ENCODE peak calls at places on chromosomes 2 and 18, in four cellular contexts. One of them, this sample, is unnamed.

GRCh38 chr2:192123847-192124246 is 70.9 kb downstream of the TMEFF2 start:
- DNase-seq in left ventricle myocardium inferior: no peak
- DNase-seq in thyroid gland: peak; percentile 67
- DNase-seq in astrocyte: peak; percentile 46
- DNase-seq in this sample: no peak

GRCh38 chr2:235333076-235333475 is 160.8 kb upstream of the AGAP1 start:
- DNase-seq in astrocyte: no peak
- DNase-seq in left ventricle myocardium inferior: no peak
- DNase-seq in thyroid gland: no peak
- DNase-seq in this sample: no peak

GRCh38 chr2:71566271-71566858 is 113.0 kb downstream of the DYSF start:
- DNase-seq in thyroid gland: peak; percentile 42
- DNase-seq in astrocyte: peak; percentile 53
- DNase-seq in left ventricle myocardium inferior: no peak
- DNase-seq in this sample: no peak

GRCh38 chr2:106316937-106317336 is 122.8 kb upstream of the UXS1 start:
- DNase-seq in thyroid gland: peak; percentile 12
- DNase-seq in astrocyte: no peak
- DNase-seq in left ventricle myocardium inferior: no peak
- DNase-seq in this sample: no peak

GRCh38 chr2:120388222-120389035 is 42.5 kb downstream of the INHBB start:
- DNase-seq in thyroid gland: no peak
- DNase-seq in astrocyte: no peak
- DNase-seq in left ventricle myocardium inferior: no peak
- DNase-seq in this sample: no peak

GRCh38 chr18:78934551-78935225 is 44.9 kb upstream of the SALL3 start:
- DNase-seq in thyroid gland: no peak
- DNase-seq in left ventricle myocardium inferior: no peak
- DNase-seq in astrocyte: no peak
- DNase-seq in this sample: no peak

GRCh38 chr2:189287982-189288494 is 108.5 kb upstream of the COL5A2 start:
- DNase-seq in thyroid gland: no peak
- DNase-seq in left ventricle myocardium inferior: no peak
- DNase-seq in astrocyte: peak; percentile 83
- DNase-seq in this sample: peak; percentile 98

GRCh38 chr18:77059294-77059916 is 73.2 kb downstream of the MBP start:
- DNase-seq in astrocyte: no peak
- DNase-seq in thyroid gland: peak; percentile 42
- DNase-seq in left ventricle myocardium inferior: no peak
- DNase-seq in this sample: peak; percentile 58

GRCh38 chr18:56542488-56542887 is 95.9 kb downstream of the TXNL1 start:
- DNase-seq in thyroid gland: peak; percentile 9
- DNase-seq in left ventricle myocardium inferior: no peak
- DNase-seq in astrocyte: no peak
- DNase-seq in this sample: no peak

GRCh38 chr2:218991674-218992168 is 1.5 kb downstream of the CRYBA2 start:
- DNase-seq in astrocyte: peak; percentile 16
- DNase-seq in thyroid gland: no peak
- DNase-seq in left ventricle myocardium inferior: no peak
- DNase-seq in this sample: peak; percentile 30

GRCh38 chr2:167212054-167212648 is 323.9 kb downstream of the XIRP2 start:
- DNase-seq in astrocyte: peak; percentile 34
- DNase-seq in left ventricle myocardium inferior: no peak
- DNase-seq in thyroid gland: peak; percentile 3
- DNase-seq in this sample: peak; percentile 59

GRCh38 chr2:30412392-30413321 is 34.4 kb upstream of the LCLAT1 start:
- DNase-seq in left ventricle myocardium inferior: peak; percentile 63
- DNase-seq in astrocyte: no peak
- DNase-seq in thyroid gland: no peak
- DNase-seq in this sample: no peak

GRCh38 chr2:230916218-230916617 is 8.8 kb downstream of the GPR55 start:
- DNase-seq in thyroid gland: no peak
- DNase-seq in astrocyte: no peak
- DNase-seq in left ventricle myocardium inferior: no peak
- DNase-seq in this sample: no peak

GRCh38 chr2:165827219-165827920 is 33.3 kb upstream of the GALNT3 start:
- DNase-seq in astrocyte: no peak
- DNase-seq in thyroid gland: no peak
- DNase-seq in left ventricle myocardium inferior: no peak
- DNase-seq in this sample: no peak

GRCh38 chr2:43010428-43011141 is 215.8 kb downstream of the ZFP36L2 start:
- DNase-seq in thyroid gland: no peak
- DNase-seq in astrocyte: peak; percentile 35
- DNase-seq in left ventricle myocardium inferior: no peak
- DNase-seq in this sample: peak; percentile 92

GRCh38 chr18:59085797-59086196 is 53.9 kb upstream of the SEC11C start:
- DNase-seq in left ventricle myocardium inferior: no peak
- DNase-seq in astrocyte: peak; percentile 72
- DNase-seq in thyroid gland: no peak
- DNase-seq in this sample: peak; percentile 51

GRCh38 chr2:205748660-205749059 is 66.4 kb downstream of the NRP2 start:
- DNase-seq in thyroid gland: no peak
- DNase-seq in astrocyte: peak; percentile 70
- DNase-seq in left ventricle myocardium inferior: no peak
- DNase-seq in this sample: peak; percentile 98

GRCh38 chr2:67075056-67075455 is 322.1 kb upstream of the ETAA1 start:
- DNase-seq in left ventricle myocardium inferior: no peak
- DNase-seq in thyroid gland: no peak
- DNase-seq in astrocyte: no peak
- DNase-seq in this sample: no peak

GRCh38 chr2:34104601-34105000 is 505.5 kb upstream of the FAM98A start:
- DNase-seq in left ventricle myocardium inferior: no peak
- DNase-seq in astrocyte: no peak
- DNase-seq in thyroid gland: no peak
- DNase-seq in this sample: peak; percentile 79

GRCh38 chr2:144230452-144231085 is 289.4 kb downstream of the ZEB2 start:
- DNase-seq in thyroid gland: no peak
- DNase-seq in astrocyte: no peak
- DNase-seq in left ventricle myocardium inferior: no peak
- DNase-seq in this sample: peak; percentile 45

DNA sequence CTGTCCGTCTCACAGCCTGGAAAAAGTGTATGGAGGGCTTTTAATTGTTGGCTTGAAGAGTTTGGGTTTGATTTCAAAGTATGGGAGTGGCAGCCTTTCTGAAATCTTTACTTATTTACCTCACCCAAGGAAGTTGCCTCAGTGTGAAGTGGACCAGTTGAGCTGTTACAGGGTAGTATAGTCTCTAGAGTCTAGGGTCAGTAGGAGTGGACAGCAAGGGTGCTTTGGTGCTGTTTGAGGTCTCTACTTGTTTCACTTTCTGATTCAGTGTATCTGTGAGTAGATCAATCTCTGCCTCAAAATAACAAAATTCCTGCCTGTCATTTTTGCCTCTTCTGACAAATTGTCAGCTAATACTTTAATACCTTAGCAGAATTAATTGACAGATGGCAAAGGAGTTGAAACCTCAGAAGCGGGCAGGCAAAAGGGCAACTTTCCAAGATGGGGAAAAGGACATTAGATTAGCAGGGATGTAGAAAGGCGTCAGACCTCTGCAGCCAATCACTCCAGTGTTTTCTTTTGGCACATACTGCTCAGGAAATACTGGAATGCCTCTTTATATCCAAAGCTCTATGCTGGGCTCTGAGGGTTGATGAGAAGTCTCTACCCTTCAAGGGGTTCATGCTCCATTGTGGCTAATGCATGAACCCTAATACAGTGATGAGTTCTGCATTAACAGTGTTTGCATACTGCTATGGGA is 5.9 kb downstream of the RIOK3 start:
- DNase-seq in thyroid gland: no peak
- DNase-seq in left ventricle myocardium inferior: no peak
- DNase-seq in astrocyte: no peak
- DNase-seq in this sample: no peak
- H3K4me3 ChIP-seq in thyroid gland: no peak overlapping the region
- H3K4me3 ChIP-seq in left ventricle myocardium inferior: no peak overlapping the region
- H3K4me3 ChIP-seq in astrocyte: no peak overlapping the region
- H3K4me3 ChIP-seq in this sample: no peak overlapping the region

GRCh38 chr18:66196805-66197204 is 407.1 kb downstream of the CDH19 start:
- DNase-seq in astrocyte: no peak
- DNase-seq in left ventricle myocardium inferior: no peak
- DNase-seq in thyroid gland: no peak
- DNase-seq in this sample: no peak

GRCh38 chr18:66193938-66194337 is 410.0 kb downstream of the CDH19 start:
- DNase-seq in left ventricle myocardium inferior: no peak
- DNase-seq in astrocyte: no peak
- DNase-seq in thyroid gland: no peak
- DNase-seq in this sample: no peak

GRCh38 chr18:66193394-66193793 is 410.5 kb downstream of the CDH19 start:
- DNase-seq in thyroid gland: peak; percentile 61
- DNase-seq in left ventricle myocardium inferior: no peak
- DNase-seq in astrocyte: no peak
- DNase-seq in this sample: no peak
- TF ChIP-seq CTCF in thyroid gland: no peak
- TF ChIP-seq CTCF in left ventricle myocardium inferior: no peak
- TF ChIP-seq CTCF in astrocyte: no peak
- TF ChIP-seq CTCF in this sample: no peak

DNA sequence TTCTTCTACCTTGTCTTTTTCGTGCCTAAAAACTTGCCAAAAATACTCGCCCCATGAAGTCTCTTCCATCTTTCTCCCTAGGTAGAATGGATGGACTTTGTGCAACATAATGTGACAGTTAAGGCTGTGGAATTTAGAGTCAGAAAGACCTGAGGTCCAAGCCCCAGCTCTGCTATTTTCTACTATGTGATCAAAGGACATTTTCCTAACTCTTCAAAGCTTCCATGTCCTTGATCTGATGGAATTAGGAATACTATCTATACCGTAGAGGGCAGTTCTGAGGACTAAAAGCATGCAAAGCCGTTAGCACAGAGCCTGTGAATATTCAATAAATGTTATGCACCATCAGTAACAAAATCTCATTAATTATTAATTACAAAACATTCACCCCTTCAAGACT is 15.2 kb downstream of the IWS1 start:
- DNase-seq in left ventricle myocardium inferior: no peak
- DNase-seq in astrocyte: no peak
- DNase-seq in thyroid gland: no peak
- DNase-seq in this sample: no peak
- H3K36me3 ChIP-seq in left ventricle myocardium inferior: peaks cover 6% of the 10 kb centered on the region
- H3K36me3 ChIP-seq in astrocyte: peaks cover 10% of the 10 kb centered on the region
- H3K36me3 ChIP-seq in thyroid gland: no peaks in the 10 kb centered on the region
- H3K36me3 ChIP-seq in this sample: no peaks in the 10 kb centered on the region

GRCh38 chr2:130381145-130381544 is 25.3 kb downstream of the PTPN18 start:
- DNase-seq in thyroid gland: no peak
- DNase-seq in left ventricle myocardium inferior: no peak
- DNase-seq in astrocyte: no peak
- DNase-seq in this sample: no peak
- H3K4me3 ChIP-seq in thyroid gland: no peak overlapping the region
- H3K4me3 ChIP-seq in left ventricle myocardium inferior: no peak overlapping the region
- H3K4me3 ChIP-seq in astrocyte: no peak overlapping the region
- H3K4me3 ChIP-seq in this sample: no peak overlapping the region

DNA sequence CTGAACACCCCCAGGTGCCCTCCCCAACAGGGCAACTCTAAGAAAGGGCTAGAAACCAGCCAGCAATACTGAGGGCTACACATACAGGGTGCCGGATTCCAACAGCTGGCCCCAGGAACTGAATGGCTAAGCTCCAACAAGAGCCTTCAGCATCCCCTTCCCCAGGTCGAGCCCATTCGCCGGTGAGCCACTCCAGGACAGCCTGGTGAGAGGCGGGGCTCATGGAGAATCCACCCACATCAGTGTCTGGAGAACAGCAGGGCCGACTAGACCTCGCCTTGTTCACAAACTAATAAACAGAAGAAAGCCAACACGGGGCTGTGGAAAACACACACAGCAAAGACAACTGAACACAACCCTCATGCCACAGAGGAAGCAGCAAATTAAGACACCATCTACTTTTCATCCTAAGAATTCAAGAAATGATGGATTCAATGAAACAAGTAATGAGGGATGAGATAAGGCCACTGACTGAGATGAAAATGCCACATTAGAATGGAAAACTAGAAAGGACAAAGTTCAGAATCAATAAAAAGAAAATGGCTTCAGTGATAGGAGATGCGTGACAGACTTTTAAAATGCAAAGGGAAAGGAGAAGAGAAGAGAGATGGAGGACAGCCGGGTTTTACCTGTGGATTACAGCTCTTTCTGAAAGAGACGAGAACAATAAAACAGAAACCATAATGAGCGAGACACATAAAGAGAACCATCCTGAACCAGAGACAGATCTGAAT is 8.2 kb downstream of the PER2 start:
- DNase-seq in thyroid gland: no peak
- DNase-seq in left ventricle myocardium inferior: no peak
- DNase-seq in astrocyte: no peak
- DNase-seq in this sample: no peak
- TF ChIP-seq CTCF in thyroid gland: no peak
- TF ChIP-seq CTCF in left ventricle myocardium inferior: no peak
- TF ChIP-seq CTCF in astrocyte: no peak
- TF ChIP-seq CTCF in this sample: no peak

GRCh38 chr2:241088376-241088775 is 13.7 kb downstream of the MTERF4 start:
- DNase-seq in thyroid gland: no peak
- DNase-seq in left ventricle myocardium inferior: no peak
- DNase-seq in astrocyte: no peak
- DNase-seq in this sample: no peak

GRCh38 chr2:241088791-241089732 is 13.0 kb downstream of the MTERF4 start:
- DNase-seq in left ventricle myocardium inferior: no peak
- DNase-seq in astrocyte: no peak
- DNase-seq in thyroid gland: no peak
- DNase-seq in this sample: no peak

GRCh38 chr2:241091201-241091600 is 10.9 kb downstream of the MTERF4 start:
- DNase-seq in thyroid gland: peak; percentile 24
- DNase-seq in left ventricle myocardium inferior: no peak
- DNase-seq in astrocyte: no peak
- DNase-seq in this sample: no peak

GRCh38 chr2:241084856-241085444 is 17.1 kb downstream of the MTERF4 start:
- DNase-seq in astrocyte: no peak
- DNase-seq in thyroid gland: no peak
- DNase-seq in left ventricle myocardium inferior: no peak
- DNase-seq in this sample: no peak

DNA sequence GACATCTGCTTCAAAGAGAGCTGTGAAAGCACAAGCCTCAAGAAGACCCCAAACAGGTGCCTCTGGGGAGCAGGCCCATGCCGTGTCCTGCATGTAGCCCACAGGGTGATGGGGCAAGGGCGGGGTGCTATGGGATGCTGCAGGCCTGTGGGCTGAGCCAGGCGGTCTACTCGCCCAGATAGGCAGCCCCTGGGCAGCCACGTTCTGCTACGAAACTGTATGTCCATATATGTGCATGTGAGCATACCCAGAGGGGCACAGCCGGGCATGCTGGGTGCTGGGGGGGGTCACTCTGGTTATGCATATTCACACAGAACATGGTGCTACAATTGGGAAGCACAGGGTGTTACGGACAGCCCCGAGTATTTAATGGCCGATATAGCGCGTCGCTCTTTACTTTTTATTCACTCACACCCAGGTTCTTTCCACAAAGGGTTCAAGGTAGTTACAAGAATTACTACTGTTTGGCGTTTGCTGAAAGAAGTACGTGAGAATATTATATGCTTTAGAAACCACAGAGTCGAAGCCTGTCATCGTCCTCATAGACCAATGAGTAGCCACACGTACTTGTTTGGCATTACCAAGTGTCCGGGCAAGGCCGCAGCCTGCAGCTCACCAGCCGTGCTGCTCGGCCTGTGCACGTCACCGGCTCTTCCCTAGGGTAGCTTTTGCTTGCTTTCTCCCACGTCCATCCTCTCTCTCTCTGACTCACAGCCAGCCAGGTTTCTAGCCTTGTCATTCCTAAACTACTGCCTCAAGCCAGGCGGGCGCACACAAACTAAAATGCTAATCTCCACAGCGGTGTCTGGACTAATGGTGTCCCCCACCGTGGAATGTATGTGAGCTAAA is 14.4 kb downstream of the MTERF4 start:
- DNase-seq in left ventricle myocardium inferior: no peak
- DNase-seq in thyroid gland: no peak
- DNase-seq in astrocyte: no peak
- DNase-seq in this sample: no peak
- H3K36me3 ChIP-seq in left ventricle myocardium inferior: peaks cover 70% of the 10 kb centered on the region
- H3K36me3 ChIP-seq in thyroid gland: peaks cover 42% of the 10 kb centered on the region
- H3K36me3 ChIP-seq in astrocyte: peaks cover 25% of the 10 kb centered on the region
- H3K36me3 ChIP-seq in this sample: peaks cover 35% of the 10 kb centered on the region

This sample was measured in bronchial epithelial cell.